ENCODE peak calls at places on chromosomes 3 and 15, in four cellular contexts. D is stimulated activated CD4-positive, alpha-beta T cell treated with anti-CD3 and anti-CD28 coated beads, Interleukin-4, amount 100 ng/mL, for 48 hours; N is GM13977; P is astrocyte. V is an unnamed sample.

GRCh38 chr15:55279746-55280351 is 9.8 kb downstream of the RAB27A start:
- DNase-seq in D (peak), N (no peak), P (peak), V (peak)

GRCh38 chr3:28667646-28668376 is 319.2 kb upstream of the AZI2 start:
- DNase-seq in D (peak), N (peak), P (peak), V (peak)

GRCh38 chr3:192907784-192908183 is 9.9 kb downstream of the MB21D2 start:
- DNase-seq in D (no peak), N (no peak), P (no peak), V (no peak)

GRCh38 chr15:34456658-34457057 is 19.1 kb upstream of the GOLGA8A start:
- DNase-seq in D (no peak), N (no peak), P (no peak), V (no peak)

GRCh38 chr3:38348903-38349302 is 2.3 kb downstream of the XYLB start:
- DNase-seq in D (no peak), N (no peak), P (peak), V (no peak)

GRCh38 chr3:126782554-126782953 is 78.5 kb downstream of the CHCHD6 start:
- DNase-seq in D (no peak), N (no peak), P (peak), V (no peak)

GRCh38 chr3:87488725-87489124 is 212.3 kb upstream of the POU1F1 start:
- DNase-seq in D (no peak), N (no peak), P (peak), V (no peak)

GRCh38 chr3:73563896-73564582 is 60.7 kb downstream of the PDZRN3 start:
- DNase-seq in D (no peak), N (no peak), P (peak), V (no peak)

GRCh38 chr3:53229171-53229570 is 26.7 kb downstream of the TKT start:
- DNase-seq in D (no peak), N (no peak), P (no peak), V (no peak)

GRCh38 chr15:97036301-97036700 is 705.8 kb downstream of the NR2F2 start:
- DNase-seq in D (no peak), N (no peak), P (peak), V (no peak)

GRCh38 chr3:174318146-174318545 is 541.0 kb upstream of the NAALADL2 start:
- DNase-seq in D (no peak), N (no peak), P (no peak), V (no peak)

GRCh38 chr3:152430223-152431002 is 161.7 kb downstream of the MBNL1 start:
- DNase-seq in D (no peak), N (no peak), P (no peak), V (no peak)

GRCh38 chr3:150787741-150788370 is 24.9 kb upstream of the SIAH2 start:
- DNase-seq in D (peak), N (no peak), P (peak), V (no peak)

GRCh38 chr3:187852842-187853727 is 107.8 kb upstream of the BCL6 start:
- DNase-seq in D (no peak), N (no peak), P (peak), V (no peak)

GRCh38 chr3:197522881-197523342 is 32.9 kb downstream of the BDH1 start:
- DNase-seq in D (no peak), N (no peak), P (no peak), V (no peak)